ENCODE peak calls at places on chromosomes 7 and 10, in ten cellular contexts. H, A, K, J, B, O, P, Q, M and V are unnamed samples.

GRCh38 chr10:128628252-128628651 is 502.0 kb upstream of the MKI67 start:
- DNase-seq in H (no peak), A (no peak), K (no peak), J (no peak), B (no peak), O (no peak), P (no peak), Q (no peak), M (no peak), V (no peak)

GRCh38 chr10:63977329-63977923 is 456.2 kb downstream of the REEP3 start:
- DNase-seq in H (no peak), A (no peak), K (peak), J (peak), B (no peak), O (peak), P (no peak), Q (no peak), M (no peak), V (peak)

GRCh38 chr7:106895246-106895864 is 30.3 kb downstream of the PIK3CG start:
- DNase-seq in H (no peak), A (no peak), K (no peak), J (no peak), B (no peak), O (no peak), P (no peak), Q (no peak), M (no peak), V (no peak)

GRCh38 chr7:74324499-74325229 is 35.5 kb downstream of the CLIP2 start:
- DNase-seq in H (no peak), A (no peak), K (no peak), J (no peak), B (no peak), O (no peak), P (no peak), Q (no peak), M (no peak), V (no peak)

GRCh38 chr10:28179490-28180099 is 123.3 kb downstream of the MPP7 start:
- DNase-seq in H (peak), A (no peak), K (no peak), J (peak), B (no peak), O (peak), P (no peak), Q (no peak), M (no peak), V (peak)

GRCh38 chr7:32588657-32589056 is 93.4 kb downstream of the AVL9 start:
- DNase-seq in H (no peak), A (peak), K (peak), J (peak), B (no peak), O (peak), P (no peak), Q (no peak), M (no peak), V (peak)

GRCh38 chr7:155656891-155657290 is 12.4 kb downstream of the RBM33 start:
- DNase-seq in H (no peak), A (no peak), K (no peak), J (no peak), B (no peak), O (no peak), P (no peak), Q (no peak), M (no peak), V (no peak)

GRCh38 chr7:39741942-39742623 is 118.7 kb downstream of the RALA start:
- DNase-seq in H (peak), A (no peak), K (no peak), J (peak), B (peak), O (no peak), P (peak), Q (peak), M (no peak), V (peak)

GRCh38 chr7:66211429-66211828 is 6.3 kb downstream of the TPST1 start:
- DNase-seq in H (no peak), A (no peak), K (no peak), J (peak), B (no peak), O (no peak), P (no peak), Q (no peak), M (no peak), V (peak)

GRCh38 chr10:62794306-62794705 is 10.2 kb upstream of the ADO start:
- DNase-seq in H (no peak), A (no peak), K (no peak), J (peak), B (no peak), O (no peak), P (no peak), Q (no peak), M (no peak), V (no peak)

GRCh38 chr7:78232806-78233205 is 434.2 kb downstream of the PHTF2 start:
- DNase-seq in H (no peak), A (peak), K (no peak), J (peak), B (no peak), O (peak), P (no peak), Q (no peak), M (no peak), V (peak)

GRCh38 chr10:103168436-103168835 is 24.6 kb downstream of the NT5C2 start:
- DNase-seq in H (no peak), A (no peak), K (no peak), J (peak), B (no peak), O (no peak), P (no peak), Q (no peak), M (no peak), V (peak)

GRCh38 chr7:131106681-131107342 is 220.9 kb upstream of the MKLN1 start:
- DNase-seq in H (no peak), A (no peak), K (no peak), J (peak), B (peak), O (peak), P (peak), Q (peak), M (no peak), V (peak)

GRCh38 chr7:127064-127598 is 65.2 kb upstream of the FAM20C start:
- DNase-seq in H (no peak), A (no peak), K (no peak), J (no peak), B (no peak), O (no peak), P (no peak), Q (peak), M (no peak), V (no peak)

GRCh38 chr10:27223964-27224363 is 16.6 kb downstream of the ACBD5 start:
- DNase-seq in H (no peak), A (no peak), K (no peak), J (peak), B (peak), O (no peak), P (no peak), Q (no peak), M (no peak), V (peak)

GRCh38 chr7:26156454-26157365 is 4.7 kb downstream of the NFE2L3 start:
- DNase-seq in H (peak), A (peak), K (peak), J (peak), B (peak), O (peak), P (no peak), Q (no peak), M (no peak), V (peak)

GRCh38 chr10:35216303-35216905 is 89.8 kb downstream of the CREM start:
- DNase-seq in H (no peak), A (no peak), K (no peak), J (no peak), B (no peak), O (no peak), P (no peak), Q (no peak), M (no peak), V (no peak)